ENCODE peak calls at places on chromosome 13, in seven cellular contexts. I is H1, L is WTC11, W is K562, B is IMR-90, Q is SK-N-SH, V is GM12878. Y is an unnamed sample.
A peak's percentile ranks its signal among the peaks of the same experiment; 100 is the strongest.

GRCh38 chr13:97223711-97224461 is 1.8 kb downstream of the MBNL2 start:
- DNase-seq in Q (no peak), B (peak; percentile 96), I (no peak), W (peak; percentile 32), L (no peak), V (no peak), Y (peak; percentile 53)

GRCh38 chr13:82976499-82976898 is 905.8 kb downstream of the SLITRK1 start:
- DNase-seq in L (no peak), W (no peak), V (no peak), Q (no peak), B (peak; percentile 1), I (no peak), Y (no peak)

GRCh38 chr13:112859128-112859816 is 109.7 kb upstream of the MCF2L start:
- DNase-seq in Q (no peak), I (no peak), W (no peak), V (no peak), B (no peak), L (no peak), Y (no peak)

GRCh38 chr13:79281335-79281734 is 124.7 kb downstream of the RBM26 start:
- DNase-seq in V (no peak), L (peak; percentile 46), W (no peak), Q (no peak), I (peak; percentile 73), B (no peak), Y (no peak)

GRCh38 chr13:95099541-95099940 is 201.7 kb downstream of the ABCC4 start:
- DNase-seq in B (peak; percentile 28), Q (no peak), L (no peak), W (no peak), V (no peak), I (no peak), Y (peak; percentile 27)

GRCh38 chr13:40648841-40649240 is 17.6 kb downstream of the FOXO1 start:
- DNase-seq in W (no peak), V (no peak), L (no peak), I (no peak), Q (no peak), B (no peak), Y (no peak)

GRCh38 chr13:35923347-35923746 is 207.8 kb downstream of the DCLK1 start:
- DNase-seq in B (peak; percentile 68), W (no peak), I (no peak), V (no peak), L (no peak), Q (no peak), Y (peak; percentile 47)

GRCh38 chr13:99989376-99990044 is 7.9 kb downstream of the ZIC2 start:
- DNase-seq in V (no peak), B (no peak), W (no peak), L (peak; percentile 51), I (no peak), Q (peak; percentile 39), Y (no peak)

GRCh38 chr13:20749377-20749776 is 24.4 kb downstream of the EEF1AKMT1 start:
- DNase-seq in B (no peak), L (no peak), W (no peak), V (no peak), Q (no peak), I (no peak), Y (no peak)

GRCh38 chr13:47598340-47598911 is 402.6 kb downstream of the SUCLA2 start:
- DNase-seq in B (peak; percentile 13), Q (peak; percentile 7), L (no peak), W (no peak), V (no peak), I (no peak), Y (no peak)

GRCh38 chr13:70893832-70894231 is 785.6 kb upstream of the KLHL1 start:
- DNase-seq in Q (no peak), V (peak; percentile 7), I (no peak), B (no peak), L (no peak), W (no peak), Y (no peak)

GRCh38 chr13:37065893-37066526 is 6.5 kb upstream of the SUPT20H start:
- DNase-seq in I (no peak), V (no peak), B (no peak), W (no peak), L (no peak), Q (no peak), Y (no peak)
- TF ChIP-seq USF2 in I (no peak), V (no peak), B (no peak), W (no peak), L (no peak), Q (no peak), Y (no peak)

DNA sequence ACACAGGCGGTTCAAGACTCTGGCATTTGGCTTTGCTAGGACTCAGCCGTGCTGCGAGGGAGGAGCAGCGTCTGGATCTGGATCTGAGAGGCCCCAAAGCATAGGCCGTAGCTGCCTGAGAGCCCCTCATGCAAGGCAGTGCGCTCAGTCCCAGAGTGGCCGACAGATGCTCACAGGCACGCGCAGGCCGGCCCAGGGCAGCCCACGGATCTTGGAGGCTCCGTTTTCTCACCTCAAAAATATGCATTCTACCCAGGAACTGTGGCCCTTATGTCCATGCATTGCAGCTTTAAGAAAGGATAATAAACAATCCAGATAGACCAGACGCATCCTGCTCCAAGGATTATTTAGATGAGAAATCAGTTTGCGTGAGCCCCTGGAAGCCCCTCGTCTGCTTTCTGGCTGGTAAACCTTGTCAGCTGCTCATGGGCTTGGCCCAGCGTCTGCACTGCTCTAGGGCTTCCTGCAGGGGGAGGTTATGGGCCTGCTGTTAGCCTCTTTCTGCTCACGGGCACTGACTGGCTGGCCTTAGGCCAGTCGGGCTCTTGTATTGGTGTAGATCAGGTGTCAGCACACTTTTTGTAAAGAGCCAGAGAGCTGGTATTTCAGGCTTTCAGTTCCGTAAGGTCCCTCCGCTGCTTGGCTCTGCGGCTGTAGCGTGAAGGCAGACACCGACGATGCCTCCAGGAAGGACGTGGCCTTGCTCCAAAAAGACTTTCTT is 24.2 kb downstream of the TEX29 start:
- DNase-seq in I (peak; percentile 84), B (peak; percentile 92), W (peak; percentile 15), L (peak; percentile 85), V (no peak), Q (no peak), Y (no peak)
- TF ChIP-seq USF2 in I (no peak), B (no peak), W (no peak), L (no peak), V (no peak), Q (no peak), Y (no peak)

GRCh38 chr13:24459234-24459633 is 53.3 kb downstream of the PARP4 start:
- DNase-seq in V (peak; percentile 2), L (no peak), B (peak; percentile 90), Q (no peak), I (no peak), W (no peak), Y (no peak)

GRCh38 chr13:24458736-24459135 is 53.8 kb downstream of the PARP4 start:
- DNase-seq in I (no peak), V (no peak), L (no peak), Q (no peak), B (no peak), W (no peak), Y (no peak)

GRCh38 chr13:24460256-24460655 is 52.3 kb downstream of the PARP4 start:
- DNase-seq in B (no peak), Q (no peak), V (no peak), L (no peak), W (no peak), I (no peak), Y (no peak)

GRCh38 chr13:24463078-24463477 is 49.5 kb downstream of the PARP4 start:
- DNase-seq in L (no peak), I (no peak), V (no peak), Q (no peak), W (no peak), B (no peak), Y (no peak)
- TF ChIP-seq USF2 in L (no peak), I (no peak), V (no peak), Q (no peak), W (no peak), B (no peak), Y (no peak)

DNA sequence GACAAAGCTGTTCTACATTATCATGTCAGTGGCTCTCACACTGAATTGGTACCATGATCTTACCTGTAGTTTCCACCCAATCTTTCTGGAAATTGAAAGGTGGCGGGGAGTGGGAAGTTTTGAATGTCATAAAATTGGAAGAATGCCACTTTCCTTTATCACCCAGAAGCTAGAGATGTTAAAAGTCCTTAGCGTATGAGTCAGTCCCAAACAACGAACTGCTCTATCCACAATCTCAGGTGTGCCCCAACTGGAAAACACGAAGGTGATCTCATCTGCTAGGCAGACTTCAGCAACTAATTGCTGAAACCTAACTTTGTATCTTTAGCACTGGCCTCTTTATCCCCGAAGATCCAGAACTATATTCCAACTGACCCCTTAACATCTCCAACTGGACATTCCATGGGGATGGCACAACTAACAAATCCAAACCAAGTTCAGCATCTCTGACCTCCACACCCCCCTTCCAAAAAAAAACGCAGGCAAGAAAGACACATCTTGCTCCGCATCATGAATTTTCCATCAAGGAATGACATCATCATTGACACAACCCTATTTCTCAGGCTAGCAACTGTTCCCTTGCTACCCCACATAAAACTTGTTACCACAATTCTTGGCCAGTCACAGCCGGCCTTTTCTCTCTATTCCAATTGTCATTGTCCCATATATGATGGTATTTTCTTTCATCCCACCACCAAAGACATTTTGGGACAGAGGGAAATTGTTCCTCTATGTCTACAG is 175.4 kb downstream of the KLF12 start:
- DNase-seq in L (no peak), V (no peak), I (no peak), W (no peak), B (no peak), Q (no peak), Y (no peak)
- TF ChIP-seq USF2 in L (no peak), V (no peak), I (no peak), W (no peak), B (no peak), Q (no peak), Y (no peak)